ENCODE peak calls at places on chromosomes 6 and 20, in nine cellular contexts. One of them, this sample, is unnamed.

GRCh38 chr20:49028684-49029083 is 17.4 kb upstream of the CSE1L start:
- DNase-seq in HL-60: no peak
- DNase-seq in effector memory CD4-positive, alpha-beta T cell: no peak
- DNase-seq in spleen: no peak
- DNase-seq in substantia nigra: no peak
- DNase-seq in sigmoid colon: no peak
- DNase-seq in neural progenitor cell: peak
- DNase-seq in SJSA1: no peak
- DNase-seq in SK-N-SH: peak
- DNase-seq in this sample: peak

GRCh38 chr20:43853174-43853803 is 61.4 kb upstream of the TOX2 start:
- DNase-seq in neural progenitor cell: no peak
- DNase-seq in SK-N-SH: no peak
- DNase-seq in substantia nigra: no peak
- DNase-seq in SJSA1: no peak
- DNase-seq in spleen: no peak
- DNase-seq in HL-60: no peak
- DNase-seq in effector memory CD4-positive, alpha-beta T cell: no peak
- DNase-seq in sigmoid colon: no peak
- DNase-seq in this sample: no peak

GRCh38 chr20:60512436-60512835 is 554.2 kb downstream of the CDH26 start:
- DNase-seq in spleen: no peak
- DNase-seq in SK-N-SH: no peak
- DNase-seq in sigmoid colon: no peak
- DNase-seq in neural progenitor cell: no peak
- DNase-seq in effector memory CD4-positive, alpha-beta T cell: no peak
- DNase-seq in HL-60: no peak
- DNase-seq in SJSA1: peak
- DNase-seq in substantia nigra: no peak
- DNase-seq in this sample: peak

GRCh38 chr20:47126709-47127108 is 229.8 kb downstream of the ZMYND8 start:
- DNase-seq in neural progenitor cell: no peak
- DNase-seq in spleen: no peak
- DNase-seq in SJSA1: peak
- DNase-seq in sigmoid colon: no peak
- DNase-seq in substantia nigra: no peak
- DNase-seq in HL-60: no peak
- DNase-seq in SK-N-SH: no peak
- DNase-seq in effector memory CD4-positive, alpha-beta T cell: no peak
- DNase-seq in this sample: no peak

GRCh38 chr6:125812394-125813231 is 21.9 kb downstream of the NCOA7 start:
- DNase-seq in SK-N-SH: no peak
- DNase-seq in SJSA1: peak
- DNase-seq in spleen: no peak
- DNase-seq in neural progenitor cell: no peak
- DNase-seq in HL-60: no peak
- DNase-seq in substantia nigra: no peak
- DNase-seq in effector memory CD4-positive, alpha-beta T cell: no peak
- DNase-seq in sigmoid colon: no peak
- DNase-seq in this sample: no peak

GRCh38 chr6:150129616-150130505 is 13.0 kb upstream of the PPP1R14C start:
- DNase-seq in sigmoid colon: no peak
- DNase-seq in SJSA1: no peak
- DNase-seq in spleen: no peak
- DNase-seq in HL-60: no peak
- DNase-seq in SK-N-SH: no peak
- DNase-seq in effector memory CD4-positive, alpha-beta T cell: no peak
- DNase-seq in substantia nigra: no peak
- DNase-seq in neural progenitor cell: no peak
- DNase-seq in this sample: no peak

GRCh38 chr6:158439255-158439654 is 120.6 kb upstream of the TMEM181 start:
- DNase-seq in HL-60: peak
- DNase-seq in sigmoid colon: no peak
- DNase-seq in effector memory CD4-positive, alpha-beta T cell: no peak
- DNase-seq in spleen: no peak
- DNase-seq in SJSA1: no peak
- DNase-seq in neural progenitor cell: no peak
- DNase-seq in SK-N-SH: no peak
- DNase-seq in substantia nigra: no peak
- DNase-seq in this sample: no peak

GRCh38 chr20:19815553-19815991 is 57.5 kb downstream of the RIN2 start:
- DNase-seq in neural progenitor cell: no peak
- DNase-seq in SK-N-SH: no peak
- DNase-seq in spleen: no peak
- DNase-seq in SJSA1: peak
- DNase-seq in substantia nigra: no peak
- DNase-seq in sigmoid colon: peak
- DNase-seq in HL-60: no peak
- DNase-seq in effector memory CD4-positive, alpha-beta T cell: no peak
- DNase-seq in this sample: no peak

GRCh38 chr6:139064981-139065665 is 36.6 kb downstream of the ABRACL start:
- DNase-seq in SK-N-SH: no peak
- DNase-seq in sigmoid colon: no peak
- DNase-seq in neural progenitor cell: no peak
- DNase-seq in SJSA1: no peak
- DNase-seq in HL-60: no peak
- DNase-seq in spleen: no peak
- DNase-seq in effector memory CD4-positive, alpha-beta T cell: no peak
- DNase-seq in substantia nigra: no peak
- DNase-seq in this sample: no peak

GRCh38 chr6:10391799-10392198 is 23.1 kb downstream of the TFAP2A start:
- DNase-seq in neural progenitor cell: no peak
- DNase-seq in spleen: no peak
- DNase-seq in SK-N-SH: no peak
- DNase-seq in sigmoid colon: no peak
- DNase-seq in HL-60: no peak
- DNase-seq in substantia nigra: no peak
- DNase-seq in effector memory CD4-positive, alpha-beta T cell: no peak
- DNase-seq in SJSA1: no peak
- DNase-seq in this sample: no peak

GRCh38 chr6:129006685-129007514 is 124.0 kb downstream of the LAMA2 start:
- DNase-seq in sigmoid colon: no peak
- DNase-seq in SJSA1: no peak
- DNase-seq in SK-N-SH: no peak
- DNase-seq in effector memory CD4-positive, alpha-beta T cell: no peak
- DNase-seq in substantia nigra: no peak
- DNase-seq in HL-60: no peak
- DNase-seq in neural progenitor cell: no peak
- DNase-seq in spleen: no peak
- DNase-seq in this sample: no peak

GRCh38 chr6:130903007-130903406 is 75.8 kb downstream of the SMLR1 start:
- DNase-seq in substantia nigra: no peak
- DNase-seq in effector memory CD4-positive, alpha-beta T cell: no peak
- DNase-seq in spleen: no peak
- DNase-seq in sigmoid colon: no peak
- DNase-seq in neural progenitor cell: peak
- DNase-seq in HL-60: no peak
- DNase-seq in SJSA1: no peak
- DNase-seq in SK-N-SH: no peak
- DNase-seq in this sample: no peak

GRCh38 chr20:54197621-54198604 is 10.0 kb upstream of the PFDN4 start:
- DNase-seq in sigmoid colon: no peak
- DNase-seq in effector memory CD4-positive, alpha-beta T cell: no peak
- DNase-seq in SJSA1: peak
- DNase-seq in HL-60: no peak
- DNase-seq in substantia nigra: no peak
- DNase-seq in neural progenitor cell: peak
- DNase-seq in spleen: no peak
- DNase-seq in SK-N-SH: no peak
- DNase-seq in this sample: peak

GRCh38 chr6:31272431-31272830 is 539 bp upstream of the HLA-C start:
- DNase-seq in neural progenitor cell: peak
- DNase-seq in HL-60: no peak
- DNase-seq in SK-N-SH: no peak
- DNase-seq in spleen: no peak
- DNase-seq in substantia nigra: no peak
- DNase-seq in effector memory CD4-positive, alpha-beta T cell: no peak
- DNase-seq in sigmoid colon: no peak
- DNase-seq in SJSA1: no peak
- DNase-seq in this sample: no peak

DNA sequence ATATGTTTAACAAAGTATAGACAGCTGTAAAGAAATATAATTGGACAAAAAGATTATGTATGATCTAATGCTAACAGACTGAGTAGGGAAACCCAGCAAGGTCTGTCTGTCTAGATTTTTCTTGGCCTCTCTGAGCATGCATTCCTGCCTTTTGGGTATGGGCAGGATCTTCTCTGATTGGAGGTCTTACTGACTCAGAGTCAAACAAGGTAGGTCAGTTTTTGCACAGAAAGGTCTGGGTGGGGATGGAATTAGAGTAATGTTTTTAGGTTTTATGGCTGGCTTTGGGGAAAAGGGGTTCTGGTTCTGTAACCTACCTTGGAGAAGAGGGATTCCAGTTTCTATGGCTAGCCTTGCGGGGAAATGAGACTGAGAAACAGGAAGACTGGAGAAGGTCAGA is 65.5 kb downstream of the LIN28B start:
- DNase-seq in SJSA1: no peak
- DNase-seq in sigmoid colon: no peak
- DNase-seq in SK-N-SH: no peak
- DNase-seq in effector memory CD4-positive, alpha-beta T cell: no peak
- DNase-seq in spleen: no peak
- DNase-seq in substantia nigra: no peak
- DNase-seq in HL-60: no peak
- DNase-seq in neural progenitor cell: peak
- DNase-seq in this sample: no peak
- H3K27ac ChIP-seq in SJSA1: no peak
- H3K27ac ChIP-seq in sigmoid colon: no peak
- H3K27ac ChIP-seq in SK-N-SH: no peak
- H3K27ac ChIP-seq in effector memory CD4-positive, alpha-beta T cell: no peak
- H3K27ac ChIP-seq in spleen: no peak
- H3K27ac ChIP-seq in substantia nigra: no peak
- H3K27ac ChIP-seq in HL-60: no peak
- H3K27ac ChIP-seq in neural progenitor cell: peak
- H3K27ac ChIP-seq in this sample: no peak

GRCh38 chr20:17835941-17836861 is 132.4 kb downstream of the SNX5 start:
- DNase-seq in SK-N-SH: no peak
- DNase-seq in sigmoid colon: peak
- DNase-seq in substantia nigra: no peak
- DNase-seq in SJSA1: no peak
- DNase-seq in spleen: no peak
- DNase-seq in HL-60: no peak
- DNase-seq in effector memory CD4-positive, alpha-beta T cell: no peak
- DNase-seq in neural progenitor cell: peak
- DNase-seq in this sample: no peak
- H3K27ac ChIP-seq in SK-N-SH: no peak
- H3K27ac ChIP-seq in sigmoid colon: peak
- H3K27ac ChIP-seq in substantia nigra: no peak
- H3K27ac ChIP-seq in SJSA1: peak
- H3K27ac ChIP-seq in spleen: peak
- H3K27ac ChIP-seq in HL-60: no peak
- H3K27ac ChIP-seq in effector memory CD4-positive, alpha-beta T cell: no peak
- H3K27ac ChIP-seq in neural progenitor cell: no peak
- H3K27ac ChIP-seq in this sample: no peak

GRCh38 chr6:148943451-148943850 is 196.6 kb downstream of the UST start:
- DNase-seq in SK-N-SH: no peak
- DNase-seq in substantia nigra: no peak
- DNase-seq in HL-60: no peak
- DNase-seq in sigmoid colon: no peak
- DNase-seq in spleen: no peak
- DNase-seq in SJSA1: no peak
- DNase-seq in neural progenitor cell: no peak
- DNase-seq in effector memory CD4-positive, alpha-beta T cell: no peak
- DNase-seq in this sample: no peak

GRCh38 chr6:148947621-148948444 is 201.0 kb downstream of the UST start:
- DNase-seq in neural progenitor cell: peak
- DNase-seq in effector memory CD4-positive, alpha-beta T cell: peak
- DNase-seq in sigmoid colon: peak
- DNase-seq in HL-60: peak
- DNase-seq in SJSA1: peak
- DNase-seq in SK-N-SH: peak
- DNase-seq in substantia nigra: peak
- DNase-seq in spleen: peak
- DNase-seq in this sample: peak

GRCh38 chr6:148944608-148945007 is 197.8 kb downstream of the UST start:
- DNase-seq in SK-N-SH: no peak
- DNase-seq in HL-60: no peak
- DNase-seq in sigmoid colon: no peak
- DNase-seq in SJSA1: no peak
- DNase-seq in effector memory CD4-positive, alpha-beta T cell: no peak
- DNase-seq in spleen: no peak
- DNase-seq in substantia nigra: no peak
- DNase-seq in neural progenitor cell: no peak
- DNase-seq in this sample: no peak

GRCh38 chr6:148945311-148946021 is 198.6 kb downstream of the UST start:
- DNase-seq in HL-60: no peak
- DNase-seq in SJSA1: no peak
- DNase-seq in sigmoid colon: no peak
- DNase-seq in substantia nigra: no peak
- DNase-seq in neural progenitor cell: no peak
- DNase-seq in SK-N-SH: no peak
- DNase-seq in effector memory CD4-positive, alpha-beta T cell: no peak
- DNase-seq in spleen: no peak
- DNase-seq in this sample: no peak
- H3K27ac ChIP-seq in HL-60: no peak
- H3K27ac ChIP-seq in SJSA1: no peak
- H3K27ac ChIP-seq in sigmoid colon: no peak
- H3K27ac ChIP-seq in substantia nigra: no peak
- H3K27ac ChIP-seq in neural progenitor cell: no peak
- H3K27ac ChIP-seq in SK-N-SH: no peak
- H3K27ac ChIP-seq in effector memory CD4-positive, alpha-beta T cell: no peak
- H3K27ac ChIP-seq in spleen: no peak
- H3K27ac ChIP-seq in this sample: no peak

DNA sequence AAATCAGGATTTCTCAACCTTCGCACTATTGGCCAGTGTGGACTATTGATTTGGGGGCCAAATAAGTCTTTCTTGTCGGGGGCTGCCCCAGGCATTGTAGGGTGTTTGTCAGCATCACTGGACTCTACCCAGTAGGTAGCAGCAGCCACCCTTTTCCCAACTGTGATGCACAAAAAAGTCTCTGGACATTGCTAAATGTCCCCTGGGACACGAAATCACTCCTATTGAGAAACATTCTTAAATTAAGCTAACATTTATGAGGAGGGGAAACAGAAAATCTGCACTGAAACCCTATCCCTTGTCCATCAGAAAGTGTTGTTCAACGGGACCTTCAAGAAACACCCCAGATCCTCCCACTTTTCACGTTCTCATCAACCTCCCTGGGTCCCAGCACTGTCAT is 54.2 kb downstream of the NFATC2 start:
- DNase-seq in spleen: peak
- DNase-seq in effector memory CD4-positive, alpha-beta T cell: no peak
- DNase-seq in sigmoid colon: no peak
- DNase-seq in substantia nigra: no peak
- DNase-seq in SJSA1: no peak
- DNase-seq in neural progenitor cell: no peak
- DNase-seq in HL-60: no peak
- DNase-seq in SK-N-SH: no peak
- DNase-seq in this sample: no peak
- H3K27ac ChIP-seq in spleen: no peak
- H3K27ac ChIP-seq in effector memory CD4-positive, alpha-beta T cell: no peak
- H3K27ac ChIP-seq in sigmoid colon: no peak
- H3K27ac ChIP-seq in substantia nigra: no peak
- H3K27ac ChIP-seq in SJSA1: no peak
- H3K27ac ChIP-seq in neural progenitor cell: no peak
- H3K27ac ChIP-seq in HL-60: no peak
- H3K27ac ChIP-seq in SK-N-SH: peak
- H3K27ac ChIP-seq in this sample: no peak

This sample was measured in endodermal cell.